ENCODE peak calls at places on chromosomes 4 and X, in ten cellular contexts. U, D, B, P, W, H, C, X, M and L are unnamed samples.

GRCh38 chr4:184544711-184545409 is 70.5 kb upstream of the IRF2 start:
- DNase-seq in W (no peak), X (no peak), C (no peak), U (no peak), P (no peak), D (no peak), B (no peak), H (no peak), M (no peak), L (no peak)

GRCh38 chr4:148359769-148360168 is 82.4 kb downstream of the NR3C2 start:
- DNase-seq in H (no peak), M (no peak), X (no peak), B (no peak), P (no peak), U (no peak), W (no peak), C (no peak), D (no peak), L (no peak)

GRCh38 chrX:36019164-36019563 is 99.6 kb downstream of the CFAP47 start:
- DNase-seq in C (no peak), M (no peak), P (no peak), U (no peak), D (no peak), B (no peak), H (no peak), W (no peak), X (no peak), L (no peak)

GRCh38 chr4:48255130-48255958 is 14.3 kb downstream of the TEC start:
- DNase-seq in H (no peak), U (no peak), W (no peak), P (no peak), M (no peak), B (peak), C (no peak), D (no peak), X (no peak), L (no peak)

GRCh38 chr4:72641611-72642010 is 72.6 kb upstream of the ADAMTS3 start:
- DNase-seq in B (no peak), H (no peak), W (no peak), M (no peak), D (no peak), U (no peak), C (no peak), X (no peak), P (no peak), L (no peak)

GRCh38 chr4:54509057-54509456 is 148.7 kb upstream of the KIT start:
- DNase-seq in D (no peak), P (no peak), X (no peak), W (no peak), H (no peak), C (no peak), U (no peak), M (no peak), B (no peak), L (no peak)

GRCh38 chr4:108036252-108036651 is 46.6 kb downstream of the HADH start:
- DNase-seq in D (peak), X (no peak), P (peak), B (no peak), C (peak), U (no peak), H (no peak), M (no peak), W (no peak), L (no peak)

GRCh38 chr4:170051402-170051801 is 25.2 kb upstream of the MFAP3L start:
- DNase-seq in M (no peak), W (no peak), X (no peak), D (no peak), U (no peak), H (no peak), P (no peak), B (no peak), C (no peak), L (no peak)

GRCh38 chrX:119145241-119145653 is 17.6 kb upstream of the KIAA1210 start:
- DNase-seq in U (no peak), W (no peak), B (no peak), C (no peak), X (no peak), P (no peak), H (no peak), M (no peak), D (no peak), L (no peak)